ENCODE peak calls at places on chromosomes 4 and X, in four cellular contexts. M is nephron progenitor cell, X is WERI-Rb-1, P is BE2C. F is an unnamed sample.

GRCh38 chr4:168766537-168767316 is 243.3 kb downstream of the CBR4 start:
- DNase-seq in M (no peak), X (no peak), P (no peak), F (no peak)

GRCh38 chr4:7361256-7361655 is 73.5 kb downstream of the PSAPL1 start:
- DNase-seq in M (no peak), X (no peak), P (no peak), F (no peak)

GRCh38 chr4:153467897-153468262 is 1.7 kb downstream of the TMEM131L start:
- DNase-seq in M (no peak), X (no peak), P (no peak), F (no peak)

GRCh38 chr4:41611881-41612871 is 74.2 kb downstream of the LIMCH1 start:
- DNase-seq in M (peak), X (no peak), P (peak), F (no peak)

GRCh38 chrX:15151267-15152196 is 118.4 kb downstream of the ASB9 start:
- DNase-seq in M (no peak), X (no peak), P (no peak), F (no peak)

GRCh38 chr4:39855909-39856512 is 121.7 kb downstream of the PDS5A start:
- DNase-seq in M (no peak), X (no peak), P (no peak), F (no peak)

GRCh38 chrX:139804482-139804881 is 96.5 kb upstream of the MCF2 start:
- DNase-seq in M (no peak), X (no peak), P (no peak), F (no peak)

GRCh38 chr4:172149329-172149728 is 336.1 kb downstream of the GALNTL6 start:
- DNase-seq in M (no peak), X (no peak), P (peak), F (no peak)

GRCh38 chrX:7372843-7373525 is 225.0 kb upstream of the PUDP start:
- DNase-seq in M (no peak), X (no peak), P (no peak), F (no peak)

GRCh38 chrX:129726307-129727111 is 12.3 kb upstream of the XPNPEP2 start:
- DNase-seq in M (peak), X (peak), P (peak), F (peak)

GRCh38 chr4:183342541-183343533 is 20.6 kb upstream of the CLDN24 start:
- DNase-seq in M (no peak), X (no peak), P (no peak), F (peak)

GRCh38 chr4:133483600-133484246 is 334.6 kb downstream of the PCDH10 start:
- DNase-seq in M (peak), X (peak), P (peak), F (no peak)

GRCh38 chr4:115323106-115323684 is 209.8 kb upstream of the NDST4 start:
- DNase-seq in M (no peak), X (no peak), P (no peak), F (no peak)

GRCh38 chr4:109444182-109444844 is 10.7 kb downstream of the SEC24B start:
- DNase-seq in M (no peak), X (no peak), P (no peak), F (no peak)

GRCh38 chrX:13013353-13014110 is 30.9 kb downstream of the FAM9C start:
- DNase-seq in M (no peak), X (no peak), P (no peak), F (no peak)

GRCh38 chr4:18155062-18156041 is 133.8 kb upstream of the LCORL start:
- DNase-seq in M (no peak), X (no peak), P (no peak), F (no peak)

GRCh38 chr4:70559924-70560323 is 32.1 kb upstream of the AMBN start:
- DNase-seq in M (no peak), X (no peak), P (no peak), F (no peak)

GRCh38 chr4:16858275-16858752 is 40.1 kb downstream of the LDB2 start:
- DNase-seq in M (no peak), X (no peak), P (no peak), F (no peak)

GRCh38 chrX:29470029-29470428 is 745.3 kb upstream of the MAGEB2 start:
- DNase-seq in M (no peak), X (no peak), P (no peak), F (no peak)

GRCh38 chr4:1511441-1512041 is 105.3 kb upstream of the NKX1-1 start:
- DNase-seq in M (no peak), X (peak), P (peak), F (peak)

GRCh38 chrX:47815901-47816845 is 20.5 kb upstream of the ZNF81 start:
- DNase-seq in M (no peak), X (no peak), P (no peak), F (no peak)

DNA sequence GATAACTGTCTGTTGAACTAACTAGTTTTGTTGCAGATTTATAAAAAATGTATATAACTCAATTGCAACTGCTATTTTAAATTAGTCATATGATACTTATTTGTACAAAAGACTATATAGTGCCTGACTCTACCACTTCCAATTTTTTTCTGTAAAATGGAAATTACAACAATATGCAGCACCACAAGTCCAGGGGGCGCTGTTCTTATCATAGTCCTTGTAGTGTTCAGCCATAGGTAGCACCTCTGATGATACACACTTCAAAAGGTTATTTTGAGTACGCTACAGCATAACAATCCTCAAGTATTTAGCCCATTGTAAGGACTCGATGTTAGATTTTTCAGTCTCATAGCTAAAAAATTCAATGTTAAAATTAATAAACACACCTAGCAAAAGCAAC is 174.9 kb downstream of the CORIN start:
- DNase-seq in M (peak), X (peak), P (peak), F (no peak)
- TF ChIP-seq CTCF in M (peak), X (peak), P (peak), F (no peak)

GRCh38 chr4:13599159-13599558 is 28.4 kb downstream of the BOD1L1 start:
- DNase-seq in M (peak), X (peak), P (no peak), F (no peak)
- TF ChIP-seq CTCF in M (peak), X (peak), P (peak), F (peak)

DNA sequence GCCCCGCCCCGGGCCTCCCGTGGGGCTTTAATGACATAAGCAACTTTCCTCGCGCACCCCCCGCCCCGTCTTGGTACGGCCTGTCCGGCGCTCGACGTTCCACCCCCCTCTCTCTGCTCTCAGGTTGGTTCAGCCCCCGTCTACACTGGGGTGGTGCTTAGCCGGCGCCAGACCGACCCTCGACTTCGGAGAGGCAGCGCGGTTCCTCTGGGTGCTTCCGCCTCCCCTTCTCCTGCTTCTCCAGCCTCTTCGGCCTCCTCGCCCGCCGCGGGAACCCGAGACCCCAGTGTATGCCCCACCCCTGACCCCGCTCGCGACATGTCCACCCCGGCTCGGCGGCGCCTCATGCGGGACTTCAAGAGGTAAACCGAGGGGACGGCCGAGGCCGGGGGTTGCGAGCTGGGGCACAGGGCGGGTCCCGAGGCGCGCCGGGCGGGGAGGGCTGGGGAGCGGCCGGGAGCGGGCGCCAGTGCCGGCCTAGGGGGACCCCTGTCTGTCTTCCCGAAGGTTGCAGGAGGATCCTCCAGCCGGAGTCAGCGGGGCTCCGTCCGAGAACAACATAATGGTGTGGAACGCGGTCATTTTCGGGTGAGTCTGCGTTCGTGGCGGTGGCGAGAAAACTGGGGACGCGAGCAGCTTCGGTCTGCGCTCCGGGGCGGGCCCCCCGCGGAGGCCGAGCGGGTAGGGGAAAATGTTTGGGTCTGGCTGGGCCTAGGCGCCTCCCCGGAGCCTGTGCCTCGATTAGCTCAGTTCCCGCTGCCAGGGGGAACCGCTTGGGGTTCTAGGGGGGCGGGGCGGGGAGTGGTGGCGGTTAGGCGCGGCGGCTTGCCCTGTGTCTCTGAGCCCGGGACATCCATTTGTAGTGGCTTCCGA is at the start of gene UBE2A:
- DNase-seq in M (peak), X (peak), P (peak), F (peak)
- TF ChIP-seq CTCF in M (no peak), X (peak), P (no peak), F (peak)

GRCh38 chr4:180951312-180951711 is 1291.9 kb upstream of the TENM3 start:
- DNase-seq in M (no peak), X (no peak), P (no peak), F (no peak)

GRCh38 chr4:180950377-180950776 is 1292.8 kb upstream of the TENM3 start:
- DNase-seq in M (no peak), X (no peak), P (no peak), F (no peak)

GRCh38 chr4:180949825-180950224 is 1293.4 kb upstream of the TENM3 start:
- DNase-seq in M (no peak), X (no peak), P (no peak), F (no peak)

GRCh38 chr4:180953572-180953971 is 1289.6 kb upstream of the TENM3 start:
- DNase-seq in M (peak), X (peak), P (peak), F (no peak)
- TF ChIP-seq CTCF in M (peak), X (peak), P (peak), F (no peak)

GRCh38 chrX:153573999-153574398 is 24.9 kb downstream of the CCNQ start:
- DNase-seq in M (no peak), X (no peak), P (no peak), F (no peak)
- TF ChIP-seq CTCF in M (no peak), X (no peak), P (no peak), F (no peak)

GRCh38 chr4:15043226-15043625 is 40.9 kb downstream of the CPEB2 start:
- DNase-seq in M (no peak), X (no peak), P (peak), F (no peak)
- TF ChIP-seq CTCF in M (no peak), X (peak), P (peak), F (peak)

F was measured in right lobe of liver.